ENCODE peak calls at places on chromosome 2, in five cellular contexts. F is H1, R is mesenchymal stem cell, E is neuronal stem cell, W is H9. A is an unnamed sample.

GRCh38 chr2:31606511-31606910 is 25.8 kb upstream of the SRD5A2 start:
- DNase-seq in R (no peak), E (no peak), W (no peak), F (no peak), A (no peak)

GRCh38 chr2:237835372-237835771 is 24.1 kb upstream of the RAMP1 start:
- DNase-seq in W (no peak), F (no peak), E (no peak), R (no peak), A (no peak)

GRCh38 chr2:63122921-63123320 is 72.3 kb downstream of the OTX1 start:
- DNase-seq in E (no peak), F (no peak), R (no peak), W (no peak), A (peak; percentile 92)

GRCh38 chr2:229344151-229344551 is 73.1 kb upstream of the PID1 start:
- DNase-seq in W (no peak), E (no peak), F (no peak), R (peak; percentile 30), A (peak; percentile 94)

GRCh38 chr2:28750316-28751101 is 1.1 kb upstream of the PPP1CB start:
- DNase-seq in R (peak; percentile 65), W (no peak), F (no peak), E (no peak), A (no peak)

GRCh38 chr2:37228788-37229187 is 2.6 kb downstream of the CEBPZ start:
- DNase-seq in F (no peak), E (no peak), R (no peak), W (no peak), A (no peak)

GRCh38 chr2:18149660-18150246 is 271.3 kb downstream of the KCNS3 start:
- DNase-seq in R (peak; percentile 60), F (no peak), E (peak; percentile 14), W (no peak), A (peak; percentile 66)

GRCh38 chr2:121018136-121019057 is 266.6 kb downstream of the TFCP2L1 start:
- DNase-seq in W (peak; percentile 93), E (peak; percentile 45), F (peak; percentile 53), R (no peak), A (peak; percentile 60)

GRCh38 chr2:222582931-222583330 is 73.0 kb downstream of the FARSB start:
- DNase-seq in R (peak; percentile 28), W (no peak), E (no peak), F (no peak), A (no peak)

GRCh38 chr2:219369447-219369861 is 18.3 kb downstream of the DNPEP start:
- DNase-seq in W (no peak), R (peak; percentile 81), F (no peak), E (no peak), A (peak; percentile 68)

GRCh38 chr2:10377747-10378085 is 70.4 kb downstream of the ODC1 start:
- DNase-seq in R (no peak), W (no peak), F (no peak), E (no peak), A (no peak)

GRCh38 chr2:36013064-36013463 is 342.5 kb upstream of the CRIM1 start:
- DNase-seq in W (no peak), E (no peak), R (no peak), F (no peak), A (no peak)

GRCh38 chr2:185360776-185361175 is 377.8 kb upstream of the FSIP2 start:
- DNase-seq in E (no peak), F (no peak), W (no peak), R (no peak), A (no peak)

GRCh38 chr2:126513033-126513432 is 142.9 kb upstream of the GYPC start:
- DNase-seq in W (no peak), F (no peak), R (peak; percentile 78), E (no peak), A (no peak)

GRCh38 chr2:170324640-170325046 is 146.7 kb downstream of the MYO3B start:
- DNase-seq in R (peak; percentile 52), E (peak; percentile 72), F (peak; percentile 75), W (peak; percentile 84), A (peak; percentile 3)

GRCh38 chr2:139963863-139964355 is 1183.7 kb upstream of the NXPH2 start:
- DNase-seq in W (no peak), F (no peak), R (no peak), E (no peak), A (no peak)

GRCh38 chr2:138708682-138709241 is 71.4 kb downstream of the NXPH2 start:
- DNase-seq in W (no peak), R (peak; percentile 75), F (no peak), E (no peak), A (no peak)

GRCh38 chr2:167471332-167471731 is 583.1 kb downstream of the XIRP2 start:
- DNase-seq in W (no peak), E (no peak), R (no peak), F (no peak), A (no peak)

GRCh38 chr2:45610281-45611019 is 617 bp downstream of the SRBD1 start:
- DNase-seq in F (peak; percentile 29), W (peak; percentile 69), E (peak; percentile 46), R (peak; percentile 78), A (peak; percentile 45)

GRCh38 chr2:39874236-39874635 is 95.2 kb upstream of the THUMPD2 start:
- DNase-seq in W (no peak), F (no peak), E (no peak), R (peak; percentile 72), A (no peak)

GRCh38 chr2:174603280-174603679 is 5.7 kb upstream of the WIPF1 start:
- DNase-seq in E (peak; percentile 17), R (peak; percentile 57), W (no peak), F (no peak), A (peak; percentile 68)

GRCh38 chr2:129248183-129248582 is 731.3 kb upstream of the RAB6C start:
- DNase-seq in E (no peak), W (no peak), F (no peak), R (peak; percentile 23), A (no peak)

GRCh38 chr2:101341901-101342624 is 33.6 kb upstream of the RNF149 start:
- DNase-seq in E (peak; percentile 71), R (peak; percentile 67), F (peak; percentile 68), W (peak; percentile 87), A (peak; percentile 78)

GRCh38 chr2:101340141-101340541 is 31.6 kb upstream of the RNF149 start:
- DNase-seq in W (no peak), R (peak; percentile 22), F (no peak), E (no peak), A (no peak)

GRCh38 chr2:101339236-101339865 is 30.9 kb upstream of the RNF149 start:
- DNase-seq in E (no peak), R (no peak), W (no peak), F (no peak), A (peak; percentile 30)

GRCh38 chr2:101341421-101341820 is 32.9 kb upstream of the RNF149 start:
- DNase-seq in W (peak; percentile 74), E (no peak), F (no peak), R (no peak), A (peak; percentile 28)

DNA sequence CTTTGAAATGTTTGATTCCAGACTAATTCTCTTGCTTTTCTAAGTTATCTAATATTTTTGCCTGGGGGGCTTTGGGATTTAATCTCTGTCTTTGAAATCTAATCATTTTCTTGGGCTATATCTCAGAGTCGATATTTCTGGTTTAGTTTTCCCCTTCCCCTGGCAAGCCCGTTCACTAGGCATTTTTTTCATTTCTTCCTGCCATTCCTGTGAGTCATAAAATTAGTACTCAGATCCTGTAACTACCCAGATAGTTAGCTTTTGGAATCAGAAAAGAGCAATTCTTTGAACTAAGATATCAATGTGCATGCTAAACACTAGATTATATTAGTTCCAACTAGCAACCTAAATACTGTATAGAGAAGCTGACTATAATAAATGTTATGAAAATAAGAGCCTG is 29.4 kb upstream of the RNF149 start:
- DNase-seq in W (no peak), E (no peak), R (peak; percentile 15), F (no peak), A (peak; percentile 68)
- H3K4me1 ChIP-seq in W (peaks cover 6% of the 10 kb centered on the region), E (peaks cover 1% of the 10 kb centered on the region), R (no peaks in the 10 kb centered on the region), F (peaks cover 7% of the 10 kb centered on the region), A (peaks cover 10% of the 10 kb centered on the region)

GRCh38 chr2:75637568-75637967 is 9.0 kb upstream of the MRPL19 start:
- DNase-seq in E (no peak), F (no peak), R (no peak), W (no peak), A (no peak)

GRCh38 chr2:75634945-75635344 is 11.6 kb upstream of the MRPL19 start:
- DNase-seq in R (no peak), F (no peak), W (no peak), E (no peak), A (peak; percentile 49)

GRCh38 chr2:75632091-75632704 is 14.4 kb upstream of the MRPL19 start:
- DNase-seq in W (no peak), R (peak; percentile 21), E (no peak), F (no peak), A (no peak)

GRCh38 chr2:75633620-75634019 is 13.0 kb upstream of the MRPL19 start:
- DNase-seq in R (no peak), F (no peak), E (no peak), W (no peak), A (no peak)

GRCh38 chr2:75632813-75633212 is 13.8 kb upstream of the MRPL19 start:
- DNase-seq in W (no peak), E (no peak), F (no peak), R (no peak), A (no peak)
- H4K8ac ChIP-seq in W (no peak overlapping the region), E (no peak overlapping the region), F (no peak overlapping the region), R (no peak overlapping the region), A (no peak overlapping the region)

DNA sequence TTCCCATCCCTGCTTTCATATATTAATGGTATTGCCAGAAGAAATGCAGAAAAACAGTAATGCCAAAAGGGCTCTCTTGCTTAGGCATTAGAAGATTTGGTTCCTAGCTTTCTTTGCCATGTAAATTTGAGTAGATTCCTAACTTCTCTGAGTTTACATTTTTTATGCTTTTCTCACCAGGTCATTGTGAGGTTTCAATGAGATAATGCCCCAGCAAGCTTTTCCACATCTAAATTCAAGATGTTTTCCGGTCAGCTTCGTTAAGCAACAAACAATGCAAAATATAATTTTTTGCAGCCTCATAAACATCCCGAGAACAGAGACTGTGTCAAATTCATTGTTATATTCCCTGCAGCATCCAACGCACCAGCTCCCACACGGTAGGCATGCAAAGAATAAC is 44.9 kb downstream of the NCKAP5 start:
- DNase-seq in R (no peak), E (no peak), F (no peak), W (no peak), A (no peak)
- H2BK12ac ChIP-seq in R (no peak overlapping the region), E (no peak overlapping the region), F (no peak overlapping the region), W (no peak overlapping the region), A (no peak overlapping the region)

GRCh38 chr2:112173646-112174319 is 35.6 kb downstream of the FBLN7 start:
- DNase-seq in E (no peak), R (no peak), W (no peak), F (no peak), A (no peak)

GRCh38 chr2:112170495-112170894 is 32.3 kb downstream of the FBLN7 start:
- DNase-seq in R (no peak), E (no peak), F (no peak), W (no peak), A (no peak)

GRCh38 chr2:112174383-112174782 is 36.2 kb downstream of the FBLN7 start:
- DNase-seq in F (no peak), R (no peak), W (no peak), E (no peak), A (no peak)

GRCh38 chr2:112175958-112176573 is 37.9 kb downstream of the FBLN7 start:
- DNase-seq in W (no peak), R (no peak), E (no peak), F (no peak), A (no peak)

DNA sequence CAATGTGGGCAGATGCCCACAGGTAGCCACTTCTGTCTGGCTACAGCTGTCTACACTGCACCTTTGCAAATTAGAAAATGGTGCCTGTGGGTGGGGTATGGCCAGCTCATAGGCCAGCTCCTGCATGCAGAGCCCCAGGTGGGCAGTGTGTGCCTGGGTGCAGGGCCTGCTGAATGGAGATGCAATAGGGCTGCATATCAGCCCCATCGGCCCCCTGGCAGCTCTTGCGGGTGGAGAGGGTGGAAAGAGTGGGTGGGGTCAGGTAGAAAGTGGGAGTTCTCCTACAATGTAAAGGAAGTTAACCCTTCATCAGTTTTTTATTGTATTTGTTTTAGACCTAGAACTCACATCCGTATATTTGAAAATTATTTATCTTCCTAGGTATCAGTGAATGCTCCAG is 37.1 kb downstream of the FBLN7 start:
- DNase-seq in R (no peak), F (no peak), E (no peak), W (no peak), A (no peak)
- H3K4me1 ChIP-seq in R (peaks cover 9% of the 10 kb centered on the region), F (no peaks in the 10 kb centered on the region), E (no peaks in the 10 kb centered on the region), W (no peaks in the 10 kb centered on the region), A (no peaks in the 10 kb centered on the region)